ENCODE peak calls at places on chromosomes 7 and 10, in nine cellular contexts. One of them, this sample, is unnamed.

GRCh38 chr10:94038024-94038423 is 44.3 kb downstream of the PLCE1 start:
- DNase-seq in HCT116: no peak
- DNase-seq in GDM1: no peak
- DNase-seq in Peyer's patch: no peak
- DNase-seq in NCI-H1694 treated with DMSO at 0.1 percent for 48 hours: no peak
- DNase-seq in activated T-cell treated with anti-CD3 and anti-CD28 coated beads for 4 hours: no peak
- DNase-seq in GM13977: no peak
- DNase-seq in Caki2: peak; percentile 50
- DNase-seq in GM04504: no peak
- DNase-seq in this sample: no peak

GRCh38 chr10:104339469-104340098 is 1.3 kb upstream of the ITPRIP start:
- DNase-seq in GM13977: no peak
- DNase-seq in NCI-H1694 treated with DMSO at 0.1 percent for 48 hours: no peak
- DNase-seq in GM04504: no peak
- DNase-seq in Peyer's patch: no peak
- DNase-seq in Caki2: peak; percentile 76
- DNase-seq in GDM1: no peak
- DNase-seq in activated T-cell treated with anti-CD3 and anti-CD28 coated beads for 4 hours: no peak
- DNase-seq in HCT116: no peak
- DNase-seq in this sample: no peak

GRCh38 chr7:454356-455109 is 65.1 kb downstream of the PDGFA start:
- DNase-seq in Caki2: no peak
- DNase-seq in HCT116: no peak
- DNase-seq in GM13977: no peak
- DNase-seq in activated T-cell treated with anti-CD3 and anti-CD28 coated beads for 4 hours: no peak
- DNase-seq in NCI-H1694 treated with DMSO at 0.1 percent for 48 hours: no peak
- DNase-seq in GDM1: no peak
- DNase-seq in Peyer's patch: no peak
- DNase-seq in GM04504: no peak
- DNase-seq in this sample: no peak

GRCh38 chr10:19628767-19629443 is 187.3 kb upstream of the PLXDC2 start:
- DNase-seq in activated T-cell treated with anti-CD3 and anti-CD28 coated beads for 4 hours: no peak
- DNase-seq in NCI-H1694 treated with DMSO at 0.1 percent for 48 hours: no peak
- DNase-seq in Peyer's patch: no peak
- DNase-seq in GM13977: no peak
- DNase-seq in Caki2: no peak
- DNase-seq in GDM1: no peak
- DNase-seq in HCT116: no peak
- DNase-seq in GM04504: no peak
- DNase-seq in this sample: no peak

GRCh38 chr10:115830260-115830970 is 442.6 kb downstream of the GFRA1 start:
- DNase-seq in Peyer's patch: no peak
- DNase-seq in HCT116: no peak
- DNase-seq in GM04504: peak; percentile 29
- DNase-seq in GM13977: no peak
- DNase-seq in activated T-cell treated with anti-CD3 and anti-CD28 coated beads for 4 hours: no peak
- DNase-seq in GDM1: no peak
- DNase-seq in Caki2: no peak
- DNase-seq in NCI-H1694 treated with DMSO at 0.1 percent for 48 hours: no peak
- DNase-seq in this sample: no peak

GRCh38 chr10:78267070-78267469 is 233.4 kb downstream of the RPS24 start:
- DNase-seq in GM04504: peak; percentile 18
- DNase-seq in HCT116: no peak
- DNase-seq in activated T-cell treated with anti-CD3 and anti-CD28 coated beads for 4 hours: no peak
- DNase-seq in GM13977: no peak
- DNase-seq in Peyer's patch: no peak
- DNase-seq in GDM1: no peak
- DNase-seq in NCI-H1694 treated with DMSO at 0.1 percent for 48 hours: no peak
- DNase-seq in Caki2: no peak
- DNase-seq in this sample: no peak

GRCh38 chr7:9958461-9958860 is 1015.2 kb upstream of the PHF14 start:
- DNase-seq in HCT116: no peak
- DNase-seq in GDM1: no peak
- DNase-seq in activated T-cell treated with anti-CD3 and anti-CD28 coated beads for 4 hours: no peak
- DNase-seq in NCI-H1694 treated with DMSO at 0.1 percent for 48 hours: no peak
- DNase-seq in GM04504: no peak
- DNase-seq in Caki2: no peak
- DNase-seq in GM13977: no peak
- DNase-seq in Peyer's patch: no peak
- DNase-seq in this sample: no peak

GRCh38 chr10:31314256-31315183 is 4.5 kb upstream of the ZEB1 start:
- DNase-seq in GDM1: no peak
- DNase-seq in activated T-cell treated with anti-CD3 and anti-CD28 coated beads for 4 hours: no peak
- DNase-seq in NCI-H1694 treated with DMSO at 0.1 percent for 48 hours: no peak
- DNase-seq in GM13977: no peak
- DNase-seq in HCT116: no peak
- DNase-seq in Caki2: no peak
- DNase-seq in GM04504: no peak
- DNase-seq in Peyer's patch: no peak
- DNase-seq in this sample: no peak

GRCh38 chr7:3461923-3462322 is 160.9 kb downstream of the SDK1 start:
- DNase-seq in GM13977: no peak
- DNase-seq in activated T-cell treated with anti-CD3 and anti-CD28 coated beads for 4 hours: peak; percentile 54
- DNase-seq in GM04504: no peak
- DNase-seq in Peyer's patch: peak; percentile 33
- DNase-seq in NCI-H1694 treated with DMSO at 0.1 percent for 48 hours: no peak
- DNase-seq in Caki2: no peak
- DNase-seq in HCT116: no peak
- DNase-seq in GDM1: no peak
- DNase-seq in this sample: peak; percentile 66

GRCh38 chr7:93015193-93016084 is 102.3 kb downstream of the SAMD9 start:
- DNase-seq in NCI-H1694 treated with DMSO at 0.1 percent for 48 hours: no peak
- DNase-seq in GM04504: no peak
- DNase-seq in GDM1: no peak
- DNase-seq in Caki2: no peak
- DNase-seq in Peyer's patch: no peak
- DNase-seq in HCT116: no peak
- DNase-seq in GM13977: no peak
- DNase-seq in activated T-cell treated with anti-CD3 and anti-CD28 coated beads for 4 hours: no peak
- DNase-seq in this sample: no peak

GRCh38 chr7:23356726-23357125 is 57.6 kb downstream of the MALSU1 start:
- DNase-seq in NCI-H1694 treated with DMSO at 0.1 percent for 48 hours: no peak
- DNase-seq in Caki2: no peak
- DNase-seq in GDM1: no peak
- DNase-seq in Peyer's patch: no peak
- DNase-seq in GM13977: no peak
- DNase-seq in activated T-cell treated with anti-CD3 and anti-CD28 coated beads for 4 hours: no peak
- DNase-seq in GM04504: no peak
- DNase-seq in HCT116: no peak
- DNase-seq in this sample: no peak

GRCh38 chr7:120996333-120996982 is 7.9 kb downstream of the CPED1 start:
- DNase-seq in GDM1: peak; percentile 85
- DNase-seq in GM04504: peak; percentile 83
- DNase-seq in Peyer's patch: peak; percentile 54
- DNase-seq in HCT116: no peak
- DNase-seq in GM13977: no peak
- DNase-seq in activated T-cell treated with anti-CD3 and anti-CD28 coated beads for 4 hours: no peak
- DNase-seq in NCI-H1694 treated with DMSO at 0.1 percent for 48 hours: peak; percentile 25
- DNase-seq in Caki2: no peak
- DNase-seq in this sample: peak; percentile 65

GRCh38 chr10:100534726-100535125 is 1.0 kb upstream of the HIF1AN start:
- DNase-seq in HCT116: no peak
- DNase-seq in Caki2: no peak
- DNase-seq in NCI-H1694 treated with DMSO at 0.1 percent for 48 hours: no peak
- DNase-seq in GM04504: no peak
- DNase-seq in Peyer's patch: no peak
- DNase-seq in GM13977: no peak
- DNase-seq in activated T-cell treated with anti-CD3 and anti-CD28 coated beads for 4 hours: no peak
- DNase-seq in GDM1: no peak
- DNase-seq in this sample: no peak

GRCh38 chr10:24944512-24945255 is 7.7 kb downstream of the PRTFDC1 start:
- DNase-seq in GDM1: no peak
- DNase-seq in activated T-cell treated with anti-CD3 and anti-CD28 coated beads for 4 hours: no peak
- DNase-seq in GM13977: no peak
- DNase-seq in Peyer's patch: no peak
- DNase-seq in NCI-H1694 treated with DMSO at 0.1 percent for 48 hours: no peak
- DNase-seq in HCT116: peak; percentile 79
- DNase-seq in GM04504: no peak
- DNase-seq in Caki2: peak; percentile 51
- DNase-seq in this sample: no peak

GRCh38 chr7:2517004-2517403 is 2.6 kb upstream of the LFNG start:
- DNase-seq in Peyer's patch: no peak
- DNase-seq in Caki2: peak; percentile 61
- DNase-seq in NCI-H1694 treated with DMSO at 0.1 percent for 48 hours: no peak
- DNase-seq in HCT116: no peak
- DNase-seq in GDM1: no peak
- DNase-seq in GM13977: no peak
- DNase-seq in activated T-cell treated with anti-CD3 and anti-CD28 coated beads for 4 hours: no peak
- DNase-seq in GM04504: peak; percentile 77
- DNase-seq in this sample: no peak

GRCh38 chr7:880450-880849 is 4.1 kb downstream of the GET4 start:
- DNase-seq in activated T-cell treated with anti-CD3 and anti-CD28 coated beads for 4 hours: no peak
- DNase-seq in HCT116: no peak
- DNase-seq in GM04504: no peak
- DNase-seq in Peyer's patch: no peak
- DNase-seq in GM13977: no peak
- DNase-seq in GDM1: no peak
- DNase-seq in Caki2: no peak
- DNase-seq in NCI-H1694 treated with DMSO at 0.1 percent for 48 hours: no peak
- DNase-seq in this sample: no peak